ENCODE peak calls at places on chromosomes 11 and 22, in six cellular contexts. J is psoas muscle, B is endothelial cell, P is COR-L47, I is adrenal gland, H is head of caudate nucleus. Q is an unnamed sample.

GRCh38 chr11:55673860-55674259 is 11.9 kb downstream of the OR4C6 start:
- DNase-seq in B (no peak), J (no peak), H (no peak), I (no peak), P (no peak), Q (no peak)

GRCh38 chr11:122330466-122330865 is 214.5 kb upstream of the BLID start:
- DNase-seq in I (no peak), H (no peak), J (no peak), B (no peak), P (no peak), Q (no peak)

GRCh38 chr11:35798423-35798822 is 135.8 kb downstream of the TRIM44 start:
- DNase-seq in J (no peak), I (no peak), H (no peak), P (no peak), B (no peak), Q (no peak)

GRCh38 chr22:42604403-42604802 is 10.3 kb downstream of the POLDIP3 start:
- DNase-seq in H (no peak), B (no peak), I (no peak), P (no peak), J (no peak), Q (no peak)

GRCh38 chr22:22714600-22715361 is 70.4 kb downstream of the GGTLC2 start:
- DNase-seq in P (no peak), J (no peak), H (no peak), I (no peak), B (no peak), Q (no peak)

GRCh38 chr11:15288801-15289342 is 174.1 kb downstream of the INSC start:
- DNase-seq in P (no peak), H (no peak), J (no peak), I (no peak), B (no peak), Q (no peak)

GRCh38 chr11:6219359-6219758 is 14.0 kb downstream of the C11orf42 start:
- DNase-seq in I (peak), J (no peak), P (no peak), H (no peak), B (peak), Q (no peak)

GRCh38 chr22:18968011-18968749 is 32.1 kb upstream of the PRODH start:
- DNase-seq in I (no peak), B (peak), H (no peak), P (no peak), J (peak), Q (no peak)

GRCh38 chr11:123653405-123653996 is 923 bp downstream of the SCN3B start:
- DNase-seq in I (no peak), P (no peak), H (peak), B (peak), J (no peak), Q (no peak)

GRCh38 chr11:79236541-79236971 is 204.3 kb downstream of the TENM4 start:
- DNase-seq in H (no peak), J (no peak), B (no peak), P (no peak), I (no peak), Q (no peak)

GRCh38 chr11:68460741-68461283 is at the start of gene PPP6R3:
- DNase-seq in I (no peak), P (peak), J (no peak), H (no peak), B (no peak), Q (no peak)

GRCh38 chr11:117315285-117316196 is 515 bp downstream of the BACE1 start:
- DNase-seq in J (peak), I (no peak), H (no peak), B (no peak), P (no peak), Q (no peak)

Q was measured in ovary.